ENCODE peak calls at places on chromosomes 1 and 21, in ten cellular contexts. A, D, G, E, I, W, S, U, Y and V are unnamed samples.

GRCh38 chr1:207495816-207496792 is at the start of gene CR1:
- DNase-seq in A (no peak), D (no peak), G (no peak), E (peak; percentile 64), I (no peak), W (peak; percentile 32), S (no peak), U (no peak), Y (peak; percentile 6), V (peak; percentile 23)

GRCh38 chr1:15835741-15836510 is 11.6 kb upstream of the SPEN start:
- DNase-seq in A (peak; percentile 100), D (peak; percentile 99), G (peak; percentile 99), E (peak; percentile 98), I (peak; percentile 99), W (peak; percentile 88), S (peak; percentile 91), U (peak; percentile 100), Y (peak; percentile 99), V (peak; percentile 99)

GRCh38 chr1:180183426-180183825 is 28.8 kb downstream of the QSOX1 start:
- DNase-seq in A (no peak), D (no peak), G (no peak), E (no peak), I (peak; percentile 12), W (no peak), S (no peak), U (no peak), Y (no peak), V (no peak)

GRCh38 chr1:174023438-174023837 is 1.3 kb upstream of the RC3H1 start:
- DNase-seq in A (peak; percentile 63), D (no peak), G (peak; percentile 78), E (no peak), I (peak; percentile 69), W (peak; percentile 33), S (no peak), U (no peak), Y (peak; percentile 8), V (no peak)

GRCh38 chr1:10628685-10629084 is 153.9 kb downstream of the PEX14 start:
- DNase-seq in A (peak; percentile 77), D (no peak), G (no peak), E (no peak), I (no peak), W (no peak), S (no peak), U (peak; percentile 78), Y (no peak), V (peak; percentile 74)

GRCh38 chr1:77267035-77267434 is 14.8 kb upstream of the AK5 start:
- DNase-seq in A (no peak), D (no peak), G (no peak), E (no peak), I (no peak), W (no peak), S (no peak), U (no peak), Y (no peak), V (no peak)

GRCh38 chr21:33266784-33267135 is 593 bp downstream of the IL10RB start:
- DNase-seq in A (no peak), D (peak; percentile 23), G (no peak), E (no peak), I (no peak), W (no peak), S (no peak), U (no peak), Y (peak; percentile 52), V (no peak)

GRCh38 chr1:54574158-54574778 is 26.2 kb downstream of the ACOT11 start:
- DNase-seq in A (no peak), D (no peak), G (no peak), E (no peak), I (no peak), W (no peak), S (no peak), U (no peak), Y (no peak), V (peak; percentile 28)

GRCh38 chr1:19096036-19096833 is 113.8 kb downstream of the UBR4 start:
- DNase-seq in A (peak; percentile 52), D (no peak), G (peak; percentile 77), E (peak; percentile 31), I (no peak), W (peak; percentile 21), S (peak; percentile 44), U (no peak), Y (no peak), V (no peak)

GRCh38 chr1:227891223-227891954 is 56.3 kb downstream of the WNT9A start:
- DNase-seq in A (no peak), D (no peak), G (peak; percentile 6), E (peak; percentile 45), I (no peak), W (no peak), S (no peak), U (peak; percentile 34), Y (no peak), V (peak; percentile 3)

GRCh38 chr1:2554621-2555387 is 1.4 kb upstream of the TNFRSF14 start:
- DNase-seq in A (peak; percentile 33), D (no peak), G (no peak), E (no peak), I (no peak), W (no peak), S (no peak), U (no peak), Y (peak; percentile 70), V (no peak)

GRCh38 chr1:179807691-179808485 is 64.8 kb downstream of the FAM163A start:
- DNase-seq in A (no peak), D (no peak), G (no peak), E (no peak), I (no peak), W (no peak), S (no peak), U (no peak), Y (no peak), V (no peak)